ENCODE peak calls at places on chromosome 20, in six cellular contexts. F, G, J, P, R and S are unnamed samples.

GRCh38 chr20:47108994-47109393 is 214.4 kb downstream of the EYA2 start:
- DNase-seq in R (no peak), P (no peak), J (no peak), G (no peak), F (no peak), S (no peak)

GRCh38 chr20:50721881-50722281 is 9.5 kb upstream of the PARD6B start:
- DNase-seq in R (no peak), G (no peak), F (peak; percentile 57), J (no peak), P (no peak), S (no peak)

GRCh38 chr20:6178537-6178936 is 55.7 kb upstream of the FERMT1 start:
- DNase-seq in P (no peak), R (peak; percentile 60), F (no peak), G (no peak), J (no peak), S (peak; percentile 24)

GRCh38 chr20:18750735-18751134 is 62.8 kb upstream of the SCP2D1 start:
- DNase-seq in P (no peak), R (no peak), G (no peak), J (no peak), F (no peak), S (no peak)

GRCh38 chr20:33875534-33876026 is 64.4 kb downstream of the CHMP4B start:
- DNase-seq in R (no peak), G (no peak), J (no peak), F (no peak), P (no peak), S (no peak)

GRCh38 chr20:56460459-56460858 is 8.0 kb upstream of the RTF2 start:
- DNase-seq in R (no peak), P (no peak), J (no peak), G (no peak), F (no peak), S (no peak)

GRCh38 chr20:34834459-34834893 is 9.0 kb upstream of the NCOA6 start:
- DNase-seq in P (no peak), F (no peak), J (no peak), G (no peak), R (peak; percentile 29), S (peak; percentile 72)

GRCh38 chr20:41110930-41111577 is 26.3 kb upstream of the PLCG1 start:
- DNase-seq in J (no peak), F (no peak), P (no peak), R (peak; percentile 71), G (no peak), S (no peak)

GRCh38 chr20:54267510-54268003 is 59.7 kb downstream of the PFDN4 start:
- DNase-seq in J (no peak), F (no peak), P (no peak), G (peak; percentile 35), R (peak; percentile 54), S (no peak)

GRCh38 chr20:64145458-64146300 is 18.6 kb upstream of the MYT1 start:
- DNase-seq in J (no peak), G (no peak), P (no peak), F (no peak), R (no peak), S (no peak)

GRCh38 chr20:57482148-57482547 is 42.8 kb downstream of the CTCFL start:
- DNase-seq in P (no peak), G (no peak), R (no peak), F (no peak), J (peak; percentile 4), S (no peak)

GRCh38 chr20:58045156-58045555 is 183.3 kb downstream of the ANKRD60 start:
- DNase-seq in J (no peak), G (no peak), R (no peak), P (no peak), F (no peak), S (no peak)

GRCh38 chr20:57312138-57312537 is 17.5 kb upstream of the SPO11 start:
- DNase-seq in J (no peak), P (no peak), R (no peak), G (no peak), F (no peak), S (no peak)

GRCh38 chr20:3741846-3742458 is 9.5 kb downstream of the HSPA12B start:
- DNase-seq in F (no peak), J (no peak), G (no peak), P (no peak), R (no peak), S (no peak)

GRCh38 chr20:44038681-44039123 is 124.0 kb downstream of the TOX2 start:
- DNase-seq in G (no peak), P (no peak), R (no peak), J (no peak), F (no peak), S (no peak)

GRCh38 chr20:41137412-41138216 is at the start of gene PLCG1:
- DNase-seq in P (peak; percentile 18), R (peak; percentile 93), F (peak; percentile 86), J (peak; percentile 88), G (peak; percentile 87), S (peak; percentile 88)

GRCh38 chr20:42837456-42837855 is 352.2 kb downstream of the PTPRT start:
- DNase-seq in F (no peak), G (no peak), P (no peak), J (no peak), R (no peak), S (no peak)

GRCh38 chr20:29742699-29743100 is 1514.8 kb upstream of the DEFB115 start:
- DNase-seq in J (no peak), G (no peak), R (no peak), P (no peak), F (no peak), S (no peak)

GRCh38 chr20:51275816-51276215 is 252.9 kb upstream of the KCNG1 start:
- DNase-seq in R (no peak), F (no peak), J (peak; percentile 25), P (no peak), G (no peak), S (peak; percentile 14)

GRCh38 chr20:24317224-24317623 is 152.2 kb upstream of the SYNDIG1 start:
- DNase-seq in J (no peak), G (no peak), P (no peak), F (no peak), R (no peak), S (no peak)

GRCh38 chr20:21008951-21009350 is 97.2 kb downstream of the LINC00237 start:
- DNase-seq in J (no peak), P (no peak), R (no peak), G (no peak), F (no peak), S (no peak)

GRCh38 chr20:1881240-1881835 is 13.9 kb upstream of the SIRPA start:
- DNase-seq in R (no peak), F (peak; percentile 45), J (no peak), P (no peak), G (no peak), S (no peak)

GRCh38 chr20:39588148-39588757 is 626.1 kb downstream of the DHX35 start:
- DNase-seq in J (no peak), F (no peak), P (no peak), R (no peak), G (no peak), S (peak; percentile 79)

GRCh38 chr20:38081575-38081974 is 48.0 kb downstream of the RPRD1B start:
- DNase-seq in R (no peak), G (no peak), P (no peak), J (no peak), F (no peak), S (no peak)
- H3K27me3 ChIP-seq in R (no peaks in the 10 kb centered on the region), G (no peaks in the 10 kb centered on the region), P (no peaks in the 10 kb centered on the region), J (no peaks in the 10 kb centered on the region), F (no peaks in the 10 kb centered on the region), S (no peaks in the 10 kb centered on the region)

GRCh38 chr20:62872863-62873261 is 11.2 kb upstream of the TCFL5 start:
- DNase-seq in J (no peak), G (no peak), P (no peak), F (no peak), R (no peak), S (no peak)
- H3K4me1 ChIP-seq in J (peaks cover 13% of the 10 kb centered on the region), G (no peaks in the 10 kb centered on the region), P (peaks cover 10% of the 10 kb centered on the region), F (peaks cover 32% of the 10 kb centered on the region), R (no peaks in the 10 kb centered on the region), S (peaks cover 5% of the 10 kb centered on the region)

GRCh38 chr20:62721511-62722197 is 13.0 kb downstream of the NTSR1 start:
- DNase-seq in P (no peak), G (no peak), J (no peak), R (no peak), F (no peak), S (no peak)
- H3K27me3 ChIP-seq in P (peaks cover 100% of the 10 kb centered on the region), G (no peaks in the 10 kb centered on the region), J (no peaks in the 10 kb centered on the region), R (no peaks in the 10 kb centered on the region), F (peaks cover 92% of the 10 kb centered on the region), S (no peaks in the 10 kb centered on the region)

GRCh38 chr20:25317351-25318075 is 69.6 kb downstream of the PYGB start:
- DNase-seq in J (no peak), R (no peak), G (no peak), F (no peak), P (no peak), S (no peak)
- H3K4me1 ChIP-seq in J (no peaks in the 10 kb centered on the region), R (no peaks in the 10 kb centered on the region), G (no peaks in the 10 kb centered on the region), F (peaks cover 28% of the 10 kb centered on the region), P (no peaks in the 10 kb centered on the region), S (no peaks in the 10 kb centered on the region)

GRCh38 chr20:59630526-59630925 is 26.2 kb downstream of the PHACTR3 start:
- DNase-seq in J (no peak), R (no peak), P (no peak), F (no peak), G (no peak), S (no peak)
- H3K27me3 ChIP-seq in J (no peaks in the 10 kb centered on the region), R (no peaks in the 10 kb centered on the region), P (peaks cover 27% of the 10 kb centered on the region), F (peaks cover 28% of the 10 kb centered on the region), G (no peaks in the 10 kb centered on the region), S (peaks cover 17% of the 10 kb centered on the region)

GRCh38 chr20:45368221-45368980 is 5.4 kb downstream of the SYS1 start:
- DNase-seq in F (no peak), G (peak; percentile 3), P (no peak), R (no peak), J (no peak), S (no peak)
- H3K4me1 ChIP-seq in F (peaks cover 32% of the 10 kb centered on the region), G (peaks cover 6% of the 10 kb centered on the region), P (peaks cover 24% of the 10 kb centered on the region), R (peaks cover 11% of the 10 kb centered on the region), J (peaks cover 8% of the 10 kb centered on the region), S (peaks cover 11% of the 10 kb centered on the region)